ENCODE peak calls at places on chromosomes 7 and 10, in four cellular contexts. O is uterus, B is Peyer's patch, C is GM10248. R is an unnamed sample.

GRCh38 chr10:91901784-91902677 is 7.3 kb downstream of the FGFBP3 start:
- DNase-seq in O (peak), B (no peak), C (no peak), R (no peak)

GRCh38 chr10:73818402-73818801 is 7.0 kb upstream of the NDST2 start:
- DNase-seq in O (no peak), B (no peak), C (no peak), R (no peak)

GRCh38 chr7:4815609-4816418 is 40.4 kb downstream of the AP5Z1 start:
- DNase-seq in O (no peak), B (no peak), C (no peak), R (no peak)

GRCh38 chr10:61899045-61899444 is 2.5 kb upstream of the ARID5B start:
- DNase-seq in O (no peak), B (no peak), C (no peak), R (no peak)

GRCh38 chr10:110209399-110209925 is 2.1 kb downstream of the MXI1 start:
- DNase-seq in O (peak), B (peak), C (peak), R (peak)

GRCh38 chr7:111801277-111801676 is 239.0 kb upstream of the IMMP2L start:
- DNase-seq in O (no peak), B (no peak), C (no peak), R (no peak)

GRCh38 chr7:156527458-156527890 is 113.1 kb upstream of the RNF32 start:
- DNase-seq in O (no peak), B (no peak), C (no peak), R (peak)

GRCh38 chr7:33155811-33156210 is 26.4 kb downstream of the BBS9 start:
- DNase-seq in O (no peak), B (no peak), C (no peak), R (no peak)

GRCh38 chr10:28730031-28730778 is 52.9 kb downstream of the BAMBI start:
- DNase-seq in O (no peak), B (no peak), C (no peak), R (no peak)

GRCh38 chr10:5590816-5591215 is 66.1 kb downstream of the CALML3 start:
- DNase-seq in O (no peak), B (no peak), C (no peak), R (no peak)

GRCh38 chr10:81130014-81130413 is 592.3 kb downstream of the SH2D4B start:
- DNase-seq in O (no peak), B (no peak), C (no peak), R (no peak)

GRCh38 chr10:90665905-90666662 is 191.8 kb downstream of the HTR7 start:
- DNase-seq in O (no peak), B (no peak), C (no peak), R (no peak)

GRCh38 chr7:83879103-83879502 is 230.2 kb upstream of the SEMA3E start:
- DNase-seq in O (no peak), B (no peak), C (no peak), R (no peak)

GRCh38 chr10:120978589-120979252 is 127.6 kb downstream of the WDR11 start:
- DNase-seq in O (peak), B (no peak), C (no peak), R (no peak)

GRCh38 chr7:105611856-105612775 is 30.8 kb upstream of the EFCAB10 start:
- DNase-seq in O (no peak), B (no peak), C (no peak), R (no peak)

GRCh38 chr10:128043259-128044045 is 82.8 kb downstream of the MKI67 start:
- DNase-seq in O (no peak), B (no peak), C (no peak), R (no peak)

DNA sequence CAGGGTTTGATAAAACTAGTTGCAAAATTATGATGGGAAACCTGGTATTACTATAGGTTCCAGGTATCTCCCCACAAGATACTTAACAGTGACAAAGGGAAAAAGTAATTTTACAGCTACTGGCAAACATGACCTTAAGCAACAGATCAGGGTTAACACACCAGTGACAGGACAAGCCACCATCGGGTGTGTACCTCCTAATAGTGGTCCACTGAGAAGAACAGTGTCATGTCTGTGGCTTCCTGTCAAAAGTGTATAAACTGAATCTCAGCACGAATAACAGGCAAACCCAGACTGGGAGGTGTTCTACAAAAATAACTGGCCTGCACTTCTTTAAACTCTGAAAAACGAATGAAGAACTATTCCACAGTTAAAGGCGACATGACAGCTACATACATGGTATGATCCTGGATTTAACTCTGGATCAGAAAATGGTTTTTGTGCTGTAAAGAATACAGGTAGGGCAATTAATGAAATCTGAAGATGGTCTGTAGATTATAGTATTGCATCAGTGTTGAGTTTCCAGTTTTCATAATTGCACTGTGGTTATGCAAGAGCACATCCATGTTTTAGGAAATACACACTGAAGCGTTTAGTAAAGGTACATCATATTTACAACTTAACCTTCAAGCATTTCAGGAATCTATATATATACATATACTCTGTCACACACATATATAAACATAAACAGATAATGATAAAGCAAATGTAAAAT is 32.0 kb upstream of the ARMS2 start:
- DNase-seq in O (no peak), B (no peak), C (no peak), R (no peak)
- TF ChIP-seq CTCF in O (no peak), B (no peak), C (no peak), R (no peak)

GRCh38 chr10:63268798-63269503 is 135.8 kb downstream of the NRBF2 start:
- DNase-seq in O (peak), B (peak), C (peak), R (peak)
- TF ChIP-seq CTCF in O (no peak), B (peak), C (no peak), R (peak)

DNA sequence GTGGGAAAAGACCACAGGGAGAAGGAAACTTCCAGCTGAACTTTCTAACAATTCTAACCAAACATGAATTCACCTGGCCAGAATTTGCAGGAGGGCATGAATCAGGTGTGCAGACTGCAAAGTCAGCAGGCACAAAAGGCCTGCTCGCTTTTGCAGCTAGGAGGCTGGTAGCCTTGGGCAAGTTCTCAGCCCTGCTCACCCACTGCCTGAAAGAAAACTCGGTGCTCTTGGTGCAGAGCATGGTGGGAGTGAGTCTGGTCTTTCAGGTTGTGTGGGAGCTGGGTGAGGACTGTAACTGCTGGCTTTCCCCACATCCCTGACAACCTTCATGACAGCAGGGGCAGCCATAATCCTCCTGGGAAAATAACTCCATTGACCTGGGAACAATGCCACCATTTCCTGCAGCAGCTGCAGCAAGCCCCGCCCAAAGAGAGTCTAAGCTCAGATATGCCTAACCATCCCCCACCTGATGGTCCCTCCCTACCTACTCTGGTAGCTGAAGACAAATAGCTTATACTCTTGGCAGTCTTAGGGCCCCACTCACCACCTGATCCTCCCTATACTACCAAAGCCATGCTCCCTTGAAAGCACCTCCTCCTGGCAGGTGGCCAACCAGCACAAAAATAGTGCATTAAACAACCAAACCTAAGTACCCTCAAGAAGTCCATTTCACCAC is 31.6 kb downstream of the ZNF117 start:
- DNase-seq in O (no peak), B (no peak), C (no peak), R (no peak)
- TF ChIP-seq CTCF in O (no peak), B (no peak), C (no peak), R (no peak)

GRCh38 chr10:97169911-97170693 is 15.7 kb downstream of the SLIT1 start:
- DNase-seq in O (no peak), B (peak), C (no peak), R (peak)
- TF ChIP-seq CTCF in O (no peak), B (no peak), C (no peak), R (no peak)